ENCODE peak calls at places on chromosomes 6 and 20, in eight cellular contexts. O, M, U, Y, W, D, N and A are unnamed samples.
A peak's percentile ranks its signal among the peaks of the same experiment; 100 is the strongest.

GRCh38 chr6:111844376-111844775 is 28.9 kb downstream of the FYN start:
- DNase-seq in Y (no peak), N (no peak), O (no peak), D (no peak), U (no peak), M (no peak), W (no peak), A (no peak)

GRCh38 chr6:155485756-155486155 is 30.1 kb upstream of the NOX3 start:
- DNase-seq in W (no peak), D (no peak), U (no peak), Y (no peak), O (no peak), N (no peak), M (no peak), A (no peak)

GRCh38 chr20:36320261-36320897 is 14.2 kb downstream of the DLGAP4 start:
- DNase-seq in O (no peak), M (no peak), W (no peak), U (no peak), Y (no peak), D (no peak), N (no peak), A (no peak)

GRCh38 chr20:10761786-10762185 is 88.0 kb upstream of the JAG1 start:
- DNase-seq in U (peak; percentile 58), O (peak; percentile 89), D (no peak), N (no peak), M (no peak), W (no peak), Y (no peak), A (no peak)

GRCh38 chr6:154535146-154535545 is 24.7 kb upstream of the CNKSR3 start:
- DNase-seq in N (no peak), O (no peak), M (no peak), Y (no peak), U (no peak), W (no peak), D (no peak), A (no peak)

GRCh38 chr20:53918010-53918311 is 152.4 kb downstream of the BCAS1 start:
- DNase-seq in U (no peak), O (no peak), N (no peak), M (no peak), D (no peak), W (no peak), Y (no peak), A (no peak)

GRCh38 chr20:25739615-25740320 is 43.1 kb upstream of the ZNF337 start:
- DNase-seq in D (no peak), O (peak; percentile 4), N (no peak), Y (no peak), U (peak; percentile 5), W (no peak), M (peak; percentile 39), A (no peak)

GRCh38 chr6:70527071-70527737 is 39.5 kb upstream of the SDHAF4 start:
- DNase-seq in D (no peak), N (no peak), M (no peak), O (peak; percentile 35), W (no peak), U (peak; percentile 61), Y (no peak), A (no peak)

GRCh38 chr20:3405696-3406358 is 1.6 kb downstream of the DNAAF9 start:
- DNase-seq in W (no peak), Y (no peak), N (no peak), D (no peak), U (no peak), M (no peak), O (no peak), A (no peak)

GRCh38 chr6:71291991-71292390 is 3.4 kb downstream of the OGFRL1 start:
- DNase-seq in M (no peak), W (no peak), Y (no peak), U (peak; percentile 7), O (no peak), N (no peak), D (no peak), A (no peak)

GRCh38 chr6:163960128-163960527 is 545.6 kb downstream of the QKI start:
- DNase-seq in W (no peak), N (no peak), O (no peak), M (no peak), D (no peak), U (no peak), Y (no peak), A (no peak)

GRCh38 chr6:163964778-163965177 is 550.3 kb downstream of the QKI start:
- DNase-seq in U (no peak), O (no peak), D (no peak), W (no peak), M (no peak), Y (no peak), N (no peak), A (no peak)

GRCh38 chr6:163962627-163963117 is 548.2 kb downstream of the QKI start:
- DNase-seq in U (no peak), Y (no peak), M (no peak), O (no peak), N (no peak), D (no peak), W (no peak), A (no peak)

GRCh38 chr6:163965426-163966348 is 551.2 kb downstream of the QKI start:
- DNase-seq in W (no peak), M (no peak), Y (no peak), U (no peak), D (no peak), O (peak; percentile 67), N (no peak), A (no peak)

DNA sequence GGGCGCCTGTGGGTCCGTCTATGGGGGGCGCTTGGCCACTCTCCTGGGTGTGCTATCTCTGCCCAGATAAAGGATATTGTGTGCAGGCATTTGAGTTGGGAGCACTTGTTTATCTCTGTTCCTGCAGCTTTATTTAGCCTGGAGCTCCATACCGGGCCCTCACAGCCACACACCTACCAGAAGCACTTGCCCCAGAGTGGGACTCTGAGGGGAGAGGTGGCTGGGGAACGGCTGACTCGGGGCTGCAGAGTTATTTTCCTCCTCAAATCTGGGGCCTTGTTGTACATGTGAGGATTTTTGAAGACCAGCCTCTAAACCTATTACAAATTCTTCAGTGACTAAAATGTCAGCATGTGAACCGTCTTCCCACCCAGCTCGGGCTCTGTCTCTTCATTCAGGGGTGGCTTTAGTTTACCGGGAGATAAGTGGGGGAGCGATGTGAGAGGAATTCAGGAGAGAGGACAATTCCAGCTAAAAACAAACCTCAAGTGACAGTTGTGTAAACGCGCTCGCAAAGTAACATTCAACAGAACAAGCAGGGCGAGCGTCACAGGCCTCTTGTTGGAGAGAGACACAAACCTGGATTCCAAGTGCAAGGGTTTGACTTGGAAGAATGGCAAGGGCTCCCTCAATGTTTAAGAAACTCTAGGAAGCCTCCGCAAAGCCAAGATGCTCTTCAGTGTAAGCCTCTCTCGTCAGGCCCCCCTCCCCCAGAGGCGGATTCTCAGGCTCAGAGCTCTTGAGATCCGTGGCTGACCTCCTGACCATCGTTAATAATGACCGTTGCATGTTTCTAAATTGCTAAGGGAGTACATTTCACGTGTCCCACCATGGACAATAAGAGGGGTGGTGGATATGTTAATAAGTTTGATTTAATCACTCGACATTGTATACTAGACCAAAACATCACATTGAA is 548.9 kb downstream of the QKI start:
- DNase-seq in U (no peak), D (no peak), Y (no peak), O (no peak), N (no peak), W (no peak), M (no peak), A (no peak)
- H3K27ac ChIP-seq in U (no peak overlapping the region), D (no peak overlapping the region), Y (no peak overlapping the region), O (no peak overlapping the region), N (no peak overlapping the region), W (no peak overlapping the region), M (no peak overlapping the region), A (no peak overlapping the region)

DNA sequence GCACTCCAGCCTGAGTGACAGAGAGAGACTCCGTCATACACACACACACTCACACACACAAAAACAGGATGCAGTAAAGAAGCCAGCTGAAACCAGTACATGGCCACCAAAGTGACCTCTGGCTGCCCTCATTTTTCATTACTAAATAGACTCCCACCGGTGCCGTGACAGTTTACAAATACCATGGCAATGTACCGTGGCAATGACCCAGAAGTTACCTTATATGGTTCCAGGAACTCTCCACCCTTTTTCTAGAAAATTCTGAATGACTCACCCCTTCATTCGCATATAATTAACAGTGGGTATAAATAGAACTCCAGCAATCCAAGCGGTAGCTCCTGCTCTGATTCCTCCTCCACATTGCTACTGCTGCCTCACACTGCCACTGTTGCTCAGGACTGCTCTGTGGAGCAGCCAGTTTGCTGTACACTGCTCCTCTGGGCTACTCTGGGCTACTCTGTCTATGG is 57.7 kb downstream of the SNX5 start:
- DNase-seq in N (peak; percentile 47), D (peak; percentile 20), U (peak; percentile 81), Y (no peak), M (no peak), W (no peak), O (peak; percentile 93), A (no peak)
- TF ChIP-seq CTCF in N (peak; percentile 25), D (no peak), U (peak; percentile 12), Y (no peak), M (no peak), W (no peak), O (peak; percentile 10), A (no peak)

GRCh38 chr6:113651120-113651519 is 206.0 kb upstream of the MARCKS start:
- DNase-seq in N (no peak), W (no peak), Y (peak; percentile 61), U (no peak), M (no peak), D (no peak), O (no peak), A (peak; percentile 30)

GRCh38 chr6:113649276-113649675 is 207.9 kb upstream of the MARCKS start:
- DNase-seq in M (no peak), N (no peak), O (peak; percentile 60), U (no peak), Y (no peak), D (no peak), W (no peak), A (no peak)

GRCh38 chr6:113648698-113649097 is 208.4 kb upstream of the MARCKS start:
- DNase-seq in W (no peak), O (no peak), U (no peak), N (no peak), Y (no peak), D (no peak), M (no peak), A (no peak)

GRCh38 chr6:113650610-113650979 is 206.6 kb upstream of the MARCKS start:
- DNase-seq in W (no peak), D (no peak), O (no peak), U (no peak), Y (no peak), N (no peak), M (no peak), A (no peak)

DNA sequence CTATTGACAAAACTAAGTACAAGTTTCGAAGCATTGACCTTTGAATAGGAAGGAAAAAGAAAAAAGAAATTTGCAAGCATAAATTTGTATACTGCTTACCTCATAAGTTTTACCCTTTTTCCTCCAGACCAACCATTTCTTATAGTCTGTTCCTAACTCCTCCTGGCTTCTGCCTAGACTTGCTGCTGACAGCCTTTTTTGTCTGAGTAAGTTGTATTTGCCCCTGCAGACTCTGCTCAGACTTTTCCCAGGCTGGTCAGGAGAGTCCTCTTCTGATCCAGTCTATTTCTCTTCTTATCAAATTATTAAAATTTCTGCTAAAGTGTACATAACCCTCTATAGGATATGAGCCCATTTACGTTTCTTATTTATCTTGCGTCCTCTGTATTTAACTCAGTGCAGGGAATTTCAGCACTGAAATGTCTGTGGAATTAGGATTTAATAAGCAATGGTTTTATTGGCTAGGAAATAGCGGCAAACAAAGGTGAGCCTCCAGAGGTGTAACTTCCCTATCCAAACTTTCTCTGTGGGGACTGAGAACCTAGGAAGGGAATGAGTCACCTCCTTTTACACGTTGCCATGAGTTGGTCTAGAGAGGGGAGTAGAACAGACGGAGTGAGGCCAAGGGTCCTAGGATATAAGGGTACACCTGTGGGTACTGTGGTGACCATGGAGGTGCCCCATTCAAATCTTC is 207.1 kb upstream of the MARCKS start:
- DNase-seq in O (no peak), N (no peak), D (no peak), W (no peak), Y (no peak), M (no peak), U (no peak), A (no peak)
- H3K4me3 ChIP-seq in O (no peak overlapping the region), N (no peak overlapping the region), D (no peak overlapping the region), W (no peak overlapping the region), Y (no peak overlapping the region), M (no peak overlapping the region), U (no peak overlapping the region), A (no peak overlapping the region)

GRCh38 chr6:12150812-12151432 is 138.8 kb downstream of the HIVEP1 start:
- DNase-seq in Y (no peak), N (no peak), O (peak; percentile 18), W (no peak), M (no peak), D (peak; percentile 57), U (no peak), A (peak; percentile 34)
- H3K27ac ChIP-seq in Y (no peak overlapping the region), N (no peak overlapping the region), O (no peak overlapping the region), W (peak overlapping the region; percentile 4), M (no peak overlapping the region), D (no peak overlapping the region), U (no peak overlapping the region), A (peak overlapping the region; percentile 86)